ENCODE peak calls at places on chromosome 19, in five cellular contexts. T, O, L, U and K are unnamed samples. For H3K36me3 and H3K4me1, the result is how much of the 10 kb centered on the place peaks cover.

GRCh38 chr19:32351807-32352630 is 6.6 kb downstream of the ZNF507 start:
- DNase-seq in T (no peak), O (no peak), L (no peak), U (no peak), K (no peak)

GRCh38 chr19:41706741-41707501 is 1.5 kb upstream of the CEACAM5 start:
- DNase-seq in T (peak), O (peak), L (no peak), U (peak), K (no peak)

GRCh38 chr19:47004012-47004465 is 15.6 kb upstream of the NPAS1 start:
- DNase-seq in T (no peak), O (no peak), L (no peak), U (no peak), K (no peak)

GRCh38 chr19:32018014-32018413 is 327.4 kb upstream of the ZNF507 start:
- DNase-seq in T (no peak), O (no peak), L (no peak), U (no peak), K (no peak)

GRCh38 chr19:10717356-10718204 is at the start of gene DNM2:
- DNase-seq in T (peak), O (peak), L (peak), U (peak), K (peak)

GRCh38 chr19:47097396-47098217 is 16.0 kb downstream of the ZC3H4 start:
- DNase-seq in T (peak), O (no peak), L (peak), U (peak), K (no peak)

GRCh38 chr19:49432141-49433073 is 7.2 kb downstream of the GFY start:
- DNase-seq in T (peak), O (peak), L (no peak), U (no peak), K (no peak)

GRCh38 chr19:4760285-4760650 is 31.3 kb upstream of the FEM1A start:
- DNase-seq in T (no peak), O (no peak), L (no peak), U (no peak), K (no peak)

GRCh38 chr19:18879579-18880373 is 16.2 kb downstream of the CERS1 start:
- DNase-seq in T (peak), O (peak), L (no peak), U (no peak), K (peak)

GRCh38 chr19:2517881-2518601 is 42.1 kb downstream of the GADD45B start:
- DNase-seq in T (no peak), O (peak), L (no peak), U (no peak), K (no peak)

GRCh38 chr19:43311706-43312105 is 41.8 kb upstream of the CD177 start:
- DNase-seq in T (no peak), O (no peak), L (no peak), U (no peak), K (no peak)

GRCh38 chr19:58181902-58182576 is 822 bp upstream of the ZNF274 start:
- DNase-seq in T (no peak), O (peak), L (no peak), U (peak), K (peak)

GRCh38 chr19:11489378-11489777 is 8.5 kb upstream of the ELAVL3 start:
- DNase-seq in T (no peak), O (no peak), L (no peak), U (no peak), K (no peak)

GRCh38 chr19:40191836-40192646 is 815 bp downstream of the MAP3K10 start:
- DNase-seq in T (no peak), O (peak), L (no peak), U (peak), K (peak)

GRCh38 chr19:47363758-47364529 is 14.8 kb downstream of the DHX34 start:
- DNase-seq in T (no peak), O (peak), L (no peak), U (no peak), K (peak)

GRCh38 chr19:45630463-45630862 is 8.7 kb downstream of the EML2 start:
- DNase-seq in T (no peak), O (peak), L (no peak), U (no peak), K (peak)

GRCh38 chr19:40693150-40693788 is 2.8 kb upstream of the NUMBL start:
- DNase-seq in T (no peak), O (no peak), L (no peak), U (no peak), K (no peak)

GRCh38 chr19:56983148-56983547 is 136.6 kb upstream of the USP29 start:
- DNase-seq in T (no peak), O (peak), L (no peak), U (no peak), K (no peak)

GRCh38 chr19:20247016-20247683 is 80.1 kb downstream of the ZNF486 start:
- DNase-seq in T (no peak), O (peak), L (no peak), U (peak), K (peak)

GRCh38 chr19:2540251-2540645 is 64.3 kb downstream of the GADD45B start:
- DNase-seq in T (no peak), O (no peak), L (no peak), U (no peak), K (no peak)

GRCh38 chr19:49133621-49134454 is 14.5 kb downstream of the PPFIA3 start:
- DNase-seq in T (no peak), O (peak), L (peak), U (peak), K (peak)

DNA sequence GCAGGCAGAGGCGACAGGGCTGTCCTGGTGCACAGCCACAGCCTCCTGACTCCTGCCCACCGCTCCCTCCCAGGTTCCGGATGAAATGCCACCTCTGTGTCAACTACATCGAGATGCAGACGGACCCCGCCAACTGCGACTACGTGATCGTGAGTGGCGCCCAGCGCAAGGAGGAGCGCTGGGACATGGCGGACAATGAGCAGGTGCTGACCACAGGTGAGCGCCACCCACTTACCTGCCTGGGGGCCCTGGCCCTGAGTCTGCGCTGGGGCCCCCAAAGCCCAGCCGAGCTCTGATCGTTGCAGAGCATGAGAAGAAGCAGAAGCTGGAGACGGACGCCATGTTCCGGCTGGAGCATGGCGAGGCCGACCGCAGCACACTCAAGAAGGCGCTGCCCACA is 5.5 kb upstream of the MRI1 start:
- DNase-seq in T (no peak), O (no peak), L (no peak), U (no peak), K (no peak)
- H3K36me3 ChIP-seq in T (half or more), O (under half), L (under half), U (half or more), K (half or more)

GRCh38 chr19:35755550-35756371 is 1.1 kb downstream of the HSPB6 start:
- DNase-seq in T (peak), O (no peak), L (peak), U (peak), K (no peak)
- H3K4me3 ChIP-seq in T (peak), O (peak), L (peak), U (peak), K (peak)

GRCh38 chr19:38663156-38663651 is 15.8 kb downstream of the ACTN4 start:
- DNase-seq in T (no peak), O (no peak), L (peak), U (no peak), K (no peak)
- H3K4me1 ChIP-seq in T (half or more), O (under half), L (half or more), U (half or more), K (half or more)

DNA sequence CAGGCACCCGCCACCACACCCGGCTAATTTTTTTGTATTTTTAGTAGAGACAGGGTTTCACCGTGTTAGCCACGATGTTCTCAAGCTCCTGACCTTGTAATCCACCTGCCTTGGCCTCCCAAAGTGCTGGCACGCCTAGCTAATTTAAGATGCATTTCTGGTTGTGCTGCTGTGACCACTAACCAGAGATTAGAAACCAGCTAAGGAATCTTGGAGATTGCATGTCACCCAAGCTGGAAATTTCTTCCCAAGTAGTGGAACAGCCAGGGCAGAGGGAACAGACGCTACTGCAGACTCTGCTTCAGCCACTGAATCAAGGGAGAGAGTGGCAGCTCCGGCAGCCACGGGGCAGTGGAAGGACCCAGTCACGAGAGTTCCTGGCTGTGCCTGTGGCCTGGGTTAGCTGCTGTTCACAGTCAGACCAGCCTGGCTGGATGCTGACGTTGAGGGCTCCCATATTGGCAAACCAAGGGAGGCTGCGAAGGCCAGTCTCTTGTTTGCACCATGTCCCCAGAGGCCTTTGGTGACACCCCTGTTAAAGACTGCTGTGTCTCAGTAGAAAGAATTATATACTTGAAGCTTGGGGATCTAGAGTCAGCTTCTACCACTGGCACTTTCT is 7.9 kb downstream of the TPM4 start:
- DNase-seq in T (no peak), O (no peak), L (no peak), U (no peak), K (no peak)
- H3K36me3 ChIP-seq in T (half or more), O (under half), L (under half), U (half or more), K (half or more)

GRCh38 chr19:7550987-7551761 is 15.7 kb downstream of the PNPLA6 start:
- DNase-seq in T (no peak), O (peak), L (peak), U (peak), K (peak)
- H3K4me3 ChIP-seq in T (peak), O (no peak), L (peak), U (no peak), K (no peak)

DNA sequence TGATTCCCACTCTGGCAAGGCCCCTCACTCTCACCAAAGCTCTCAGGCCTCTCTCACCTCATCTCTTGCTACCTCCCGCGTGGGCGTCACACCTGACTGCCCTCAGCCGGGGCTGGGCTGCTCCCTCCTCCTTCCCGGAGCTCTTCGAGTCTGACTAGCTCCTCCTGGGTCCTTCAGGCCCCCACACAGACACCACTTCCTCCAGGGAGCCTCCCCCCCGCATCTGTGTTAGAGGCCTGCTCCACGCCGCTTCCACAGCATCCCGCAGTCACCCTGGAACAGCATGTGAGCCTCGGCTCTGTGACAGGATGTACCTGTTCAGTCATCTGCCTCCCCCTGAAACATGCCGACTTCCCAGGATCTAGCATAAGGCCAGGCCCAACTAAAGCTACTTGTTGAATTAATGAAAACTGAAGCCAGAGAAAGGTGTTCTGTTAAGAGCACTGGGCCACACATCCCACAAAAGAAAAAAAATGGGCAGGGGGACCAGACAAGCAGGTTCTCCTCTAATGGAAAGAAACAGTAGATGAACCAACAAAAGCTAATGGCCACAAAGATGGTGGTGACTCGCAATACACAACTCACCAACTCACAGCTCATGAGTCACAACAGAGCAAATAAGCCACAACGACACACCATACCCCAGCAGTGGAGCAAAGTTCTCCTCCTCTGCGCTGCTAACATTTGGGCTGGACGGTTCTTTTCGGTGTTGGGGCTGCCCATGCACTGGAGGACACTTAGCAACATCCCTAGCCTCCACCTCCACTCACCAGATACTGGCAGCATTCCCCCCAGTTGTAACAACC is 3.0 kb downstream of the PPP6R1 start:
- DNase-seq in T (peak), O (no peak), L (no peak), U (no peak), K (peak)
- H3K4me1 ChIP-seq in T (half or more), O (under half), L (under half), U (half or more), K (half or more)